ENCODE peak calls at places on chromosome 18, in six cellular contexts. U is HFF-Myc; I is activated CD4-positive, CD25-positive, alpha-beta regulatory T cell; V is AML-193; Z is PC-9; H is CD8-positive, alpha-beta memory T cell. J is an unnamed sample.

GRCh38 chr18:70907673-70908072 is 618.8 kb downstream of the SOCS6 start:
- DNase-seq in U (no peak), I (no peak), V (no peak), Z (no peak), H (no peak), J (no peak)

GRCh38 chr18:69795785-69796184 is 151.9 kb downstream of the CD226 start:
- DNase-seq in U (no peak), I (no peak), V (no peak), Z (no peak), H (no peak), J (no peak)

GRCh38 chr18:38790303-38790702 is 1224.7 kb upstream of the CELF4 start:
- DNase-seq in U (no peak), I (no peak), V (no peak), Z (no peak), H (no peak), J (no peak)

GRCh38 chr18:59988098-59988706 is 88.4 kb downstream of the PMAIP1 start:
- DNase-seq in U (peak; percentile 21), I (no peak), V (peak; percentile 46), Z (peak; percentile 50), H (peak; percentile 62), J (peak; percentile 35)

GRCh38 chr18:50340078-50340477 is 34.8 kb upstream of the SKA1 start:
- DNase-seq in U (no peak), I (no peak), V (no peak), Z (no peak), H (no peak), J (no peak)

GRCh38 chr18:10453885-10454772 is at the start of gene APCDD1:
- DNase-seq in U (no peak), I (no peak), V (no peak), Z (no peak), H (no peak), J (no peak)

GRCh38 chr18:11989966-11990380 is 8.7 kb downstream of the IMPA2 start:
- DNase-seq in U (no peak), I (no peak), V (no peak), Z (peak; percentile 40), H (no peak), J (no peak)

GRCh38 chr18:6557470-6558245 is 142.9 kb upstream of the L3MBTL4 start:
- DNase-seq in U (peak; percentile 54), I (no peak), V (no peak), Z (no peak), H (no peak), J (no peak)

GRCh38 chr18:267380-267687 is 513 bp downstream of the THOC1 start:
- DNase-seq in U (no peak), I (no peak), V (peak; percentile 42), Z (no peak), H (no peak), J (no peak)

GRCh38 chr18:50559750-50560680 is at the start of gene MAPK4:
- DNase-seq in U (no peak), I (no peak), V (no peak), Z (no peak), H (no peak), J (no peak)

GRCh38 chr18:36629095-36629604 is 199.7 kb downstream of the TPGS2 start:
- DNase-seq in U (no peak), I (no peak), V (no peak), Z (no peak), H (no peak), J (no peak)

GRCh38 chr18:74516271-74517235 is 17.7 kb upstream of the CNDP1 start:
- DNase-seq in U (no peak), I (no peak), V (no peak), Z (no peak), H (no peak), J (no peak)

GRCh38 chr18:30016179-30016578 is 1026.4 kb downstream of the DSC3 start:
- DNase-seq in U (no peak), I (no peak), V (no peak), Z (peak; percentile 37), H (no peak), J (no peak)

GRCh38 chr18:59207506-59207905 is 12.5 kb upstream of the GRP start:
- DNase-seq in U (no peak), I (no peak), V (no peak), Z (no peak), H (no peak), J (no peak)

GRCh38 chr18:48589797-48590519 is 51.1 kb downstream of the CTIF start:
- DNase-seq in U (no peak), I (no peak), V (no peak), Z (no peak), H (no peak), J (no peak)

GRCh38 chr18:78721281-78721949 is 258.2 kb upstream of the SALL3 start:
- DNase-seq in U (no peak), I (no peak), V (no peak), Z (no peak), H (no peak), J (no peak)

J was measured in naive thymus-derived CD8-positive, alpha-beta T cell.